ENCODE peak calls at places on chromosomes 7 and 10, in five cellular contexts. A, Z, L, K and F are unnamed samples. For H3K4me1, the result is how much of the 10 kb centered on the place peaks cover.

GRCh38 chr7:140889645-140890044 is 35.1 kb downstream of the BRAF start:
- DNase-seq in A (no peak), Z (no peak), L (no peak), K (no peak), F (no peak)

GRCh38 chr7:74527842-74528241 is 74.1 kb downstream of the GTF2IRD1 start:
- DNase-seq in A (no peak), Z (no peak), L (no peak), K (no peak), F (peak)

GRCh38 chr10:62681211-62681940 is 123.1 kb upstream of the ADO start:
- DNase-seq in A (no peak), Z (peak), L (no peak), K (peak), F (peak)

GRCh38 chr7:27641576-27642230 is 21.0 kb downstream of the HIBADH start:
- DNase-seq in A (no peak), Z (no peak), L (no peak), K (no peak), F (no peak)

GRCh38 chr10:101110856-101111523 is 20.1 kb upstream of the TLX1 start:
- DNase-seq in A (no peak), Z (no peak), L (no peak), K (no peak), F (no peak)

GRCh38 chr10:89206402-89207180 is 526 bp downstream of the CH25H start:
- DNase-seq in A (peak), Z (peak), L (no peak), K (peak), F (peak)

GRCh38 chr7:904847-905246 is 28.5 kb downstream of the GET4 start:
- DNase-seq in A (no peak), Z (no peak), L (peak), K (no peak), F (no peak)

GRCh38 chr10:118163227-118163626 is 116.5 kb upstream of the RAB11FIP2 start:
- DNase-seq in A (no peak), Z (no peak), L (no peak), K (no peak), F (no peak)

GRCh38 chr10:72309290-72310240 is 35.8 kb downstream of the DDIT4 start:
- DNase-seq in A (peak), Z (no peak), L (no peak), K (no peak), F (no peak)

GRCh38 chr10:18681971-18682403 is 22.8 kb downstream of the ARL5B start:
- DNase-seq in A (no peak), Z (no peak), L (no peak), K (no peak), F (no peak)

GRCh38 chr10:128047337-128047736 is 78.9 kb downstream of the MKI67 start:
- DNase-seq in A (peak), Z (peak), L (no peak), K (peak), F (peak)

GRCh38 chr7:18538554-18539250 is 43.2 kb downstream of the HDAC9 start:
- DNase-seq in A (no peak), Z (no peak), L (no peak), K (no peak), F (no peak)

GRCh38 chr7:29017666-29018065 is 59.5 kb upstream of the TRIL start:
- DNase-seq in A (no peak), Z (no peak), L (peak), K (no peak), F (no peak)

GRCh38 chr10:7320072-7320471 is 90.8 kb downstream of the SFMBT2 start:
- DNase-seq in A (no peak), Z (no peak), L (no peak), K (no peak), F (no peak)

GRCh38 chr7:95989301-95989700 is 216.9 kb downstream of the DYNC1I1 start:
- DNase-seq in A (peak), Z (no peak), L (no peak), K (no peak), F (no peak)

GRCh38 chr7:30285531-30286284 is 1.3 kb downstream of the ZNRF2 start:
- DNase-seq in A (peak), Z (peak), L (peak), K (peak), F (peak)

GRCh38 chr10:34655286-34656170 is 159.6 kb downstream of the PARD3 start:
- DNase-seq in A (peak), Z (no peak), L (peak), K (no peak), F (no peak)

GRCh38 chr7:142960955-142961512 is 1.1 kb downstream of the KEL start:
- DNase-seq in A (no peak), Z (no peak), L (no peak), K (no peak), F (no peak)

GRCh38 chr10:11715815-11716494 is 26.2 kb upstream of the ECHDC3 start:
- DNase-seq in A (peak), Z (no peak), L (no peak), K (peak), F (peak)

GRCh38 chr7:50856821-50857220 is 74.1 kb upstream of the GRB10 start:
- DNase-seq in A (no peak), Z (no peak), L (no peak), K (no peak), F (no peak)

GRCh38 chr7:2872296-2872874 is 28.3 kb upstream of the GNA12 start:
- DNase-seq in A (no peak), Z (no peak), L (no peak), K (no peak), F (no peak)

GRCh38 chr10:102863660-102864059 is 5.6 kb upstream of the AS3MT start:
- DNase-seq in A (no peak), Z (no peak), L (no peak), K (no peak), F (no peak)

GRCh38 chr10:22665329-22665728 is 49.0 kb downstream of the PIP4K2A start:
- DNase-seq in A (no peak), Z (no peak), L (no peak), K (no peak), F (no peak)

GRCh38 chr10:14571866-14572507 is 202.7 kb downstream of the FAM107B start:
- DNase-seq in A (peak), Z (peak), L (no peak), K (peak), F (no peak)
- H3K4me1 ChIP-seq in A (under half), Z (half or more), L (under half), K (under half), F (under half)

GRCh38 chr10:99782447-99783286 is at the start of gene ABCC2:
- DNase-seq in A (no peak), Z (no peak), L (no peak), K (no peak), F (no peak)
- H3K4me1 ChIP-seq in A (under half), Z (under half), L (under half), K (under half), F (under half)

DNA sequence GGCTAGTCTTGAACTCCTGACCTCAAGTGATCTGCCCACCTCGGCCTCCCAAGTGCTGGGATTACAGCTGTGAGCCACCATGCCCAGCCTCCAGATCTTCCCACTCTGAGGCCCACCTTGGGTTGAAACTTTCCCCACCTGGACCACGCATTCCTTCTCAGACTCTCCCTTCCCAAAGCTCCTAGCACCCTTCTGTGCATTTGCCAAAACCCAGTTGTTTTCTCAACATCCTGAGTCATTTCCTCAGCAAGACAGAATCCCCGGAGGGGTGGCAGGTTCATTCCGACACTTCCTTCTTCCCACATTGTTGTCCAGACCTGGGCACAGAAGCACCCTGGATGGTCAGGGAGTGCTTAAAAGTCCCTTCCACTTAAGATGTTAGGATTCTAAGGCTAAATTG is 28.9 kb downstream of the BAG3 start:
- DNase-seq in A (no peak), Z (no peak), L (peak), K (no peak), F (no peak)
- H3K4me1 ChIP-seq in A (under half), Z (under half), L (under half), K (under half), F (under half)

DNA sequence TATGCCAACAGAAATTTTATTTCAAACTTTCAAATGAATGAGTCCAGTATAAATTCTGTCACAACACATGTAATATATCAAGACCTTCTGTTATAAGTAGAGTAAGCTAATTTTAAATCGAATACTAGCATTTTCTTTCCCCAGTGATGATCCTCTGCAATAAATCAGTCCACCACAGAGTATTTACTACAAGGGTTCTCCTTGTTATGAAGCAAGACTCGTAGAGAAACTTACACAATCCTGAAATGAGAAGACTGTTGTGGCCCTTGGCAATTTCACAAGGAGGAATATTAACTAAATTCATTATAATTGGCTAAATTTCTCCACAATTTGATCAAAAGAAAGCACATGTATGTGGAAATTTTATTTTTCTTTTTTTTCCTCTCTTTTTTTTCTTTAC is 312.4 kb upstream of the DGKB start:
- DNase-seq in A (no peak), Z (no peak), L (no peak), K (no peak), F (no peak)
- H3K4me1 ChIP-seq in A (under half), Z (under half), L (under half), K (under half), F (under half)

GRCh38 chr10:70680899-70681730 is 8.8 kb downstream of the ADAMTS14 start:
- DNase-seq in A (no peak), Z (no peak), L (no peak), K (no peak), F (no peak)
- H3K4me1 ChIP-seq in A (under half), Z (under half), L (under half), K (under half), F (under half)

DNA sequence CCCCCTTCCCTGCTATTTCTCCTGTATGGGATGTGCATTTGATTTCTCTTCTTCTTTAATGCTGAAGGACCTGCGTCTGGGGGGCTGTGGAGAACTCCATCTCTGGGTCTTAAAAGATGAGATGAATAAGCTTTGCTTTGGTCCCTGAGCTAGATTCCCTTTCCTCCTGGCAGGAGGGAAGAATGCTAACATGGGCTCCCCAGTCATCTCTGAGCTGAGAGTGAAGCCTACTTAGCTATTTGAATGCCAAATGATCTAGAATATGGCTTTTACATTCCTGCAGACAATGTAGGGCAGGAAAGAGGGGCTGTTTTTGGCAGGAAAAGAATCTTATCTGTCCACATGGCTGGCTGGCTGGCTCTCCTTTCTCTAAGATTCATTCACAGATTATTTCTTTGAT is 62.6 kb upstream of the EFCAB10 start:
- DNase-seq in A (no peak), Z (no peak), L (no peak), K (no peak), F (no peak)
- H3K4me1 ChIP-seq in A (under half), Z (under half), L (under half), K (under half), F (under half)

DNA sequence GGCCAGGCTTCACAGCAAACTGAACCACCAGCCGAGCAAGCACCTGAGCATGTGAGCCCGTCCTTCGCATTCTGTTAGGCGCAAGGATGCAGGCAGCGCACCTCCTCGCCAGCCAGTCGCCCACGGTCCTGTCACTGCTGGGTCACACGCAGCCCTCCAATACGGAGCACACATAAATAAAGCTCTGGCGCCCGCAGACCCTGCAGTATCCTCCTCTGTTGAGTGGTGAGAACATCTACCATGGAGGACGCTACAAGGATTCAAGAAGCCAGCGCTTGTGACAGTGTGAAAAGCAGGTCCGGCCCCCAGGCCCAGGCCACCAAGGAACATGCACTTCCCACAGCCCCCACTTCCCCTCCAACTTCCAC is 34.9 kb downstream of the VOPP1 start:
- DNase-seq in A (no peak), Z (no peak), L (no peak), K (no peak), F (no peak)
- H3K4me1 ChIP-seq in A (under half), Z (half or more), L (under half), K (half or more), F (under half)

GRCh38 chr7:26331789-26332188 is 40.1 kb downstream of the SNX10 start:
- DNase-seq in A (no peak), Z (no peak), L (no peak), K (no peak), F (no peak)

GRCh38 chr7:26334171-26334570 is 42.5 kb downstream of the SNX10 start:
- DNase-seq in A (no peak), Z (no peak), L (no peak), K (no peak), F (no peak)

GRCh38 chr7:26340476-26341018 is 48.9 kb downstream of the SNX10 start:
- DNase-seq in A (no peak), Z (no peak), L (no peak), K (no peak), F (no peak)

GRCh38 chr7:26332698-26333097 is 41.0 kb downstream of the SNX10 start:
- DNase-seq in A (no peak), Z (no peak), L (no peak), K (no peak), F (no peak)

GRCh38 chr7:26337232-26337865 is 45.7 kb downstream of the SNX10 start:
- DNase-seq in A (no peak), Z (no peak), L (no peak), K (no peak), F (no peak)
- H3K4me1 ChIP-seq in A (under half), Z (under half), L (under half), K (under half), F (under half)